ENCODE peak calls at places on chromosomes 13 and 19, in eight cellular contexts. M, L, T, A, Q, D, O and I are unnamed samples.

GRCh38 chr13:37492741-37493514 is 105.6 kb downstream of the POSTN start:
- DNase-seq in M (no peak), L (no peak), T (no peak), A (no peak), Q (no peak), D (no peak), O (no peak), I (no peak)

GRCh38 chr19:45994456-45994988 is 745 bp upstream of the CCDC61 start:
- DNase-seq in M (no peak), L (no peak), T (no peak), A (no peak), Q (no peak), D (no peak), O (no peak), I (no peak)

GRCh38 chr13:85313761-85314503 is 485.3 kb downstream of the SLITRK6 start:
- DNase-seq in M (no peak), L (no peak), T (no peak), A (no peak), Q (no peak), D (no peak), O (no peak), I (peak)

GRCh38 chr19:4051175-4052101 is 15.3 kb downstream of the ZBTB7A start:
- DNase-seq in M (peak), L (no peak), T (no peak), A (no peak), Q (no peak), D (no peak), O (peak), I (no peak)

GRCh38 chr19:43300206-43300605 is 30.9 kb upstream of the PSG9 start:
- DNase-seq in M (no peak), L (no peak), T (no peak), A (no peak), Q (no peak), D (no peak), O (no peak), I (no peak)

GRCh38 chr19:18021121-18021755 is 13.3 kb downstream of the ARRDC2 start:
- DNase-seq in M (peak), L (peak), T (peak), A (peak), Q (no peak), D (peak), O (peak), I (peak)

GRCh38 chr13:32347651-32348050 is 32.3 kb downstream of the BRCA2 start:
- DNase-seq in M (no peak), L (no peak), T (no peak), A (no peak), Q (no peak), D (no peak), O (no peak), I (no peak)

GRCh38 chr19:33468361-33469170 is 53.0 kb downstream of the PEPD start:
- DNase-seq in M (no peak), L (no peak), T (no peak), A (no peak), Q (no peak), D (no peak), O (peak), I (no peak)

DNA sequence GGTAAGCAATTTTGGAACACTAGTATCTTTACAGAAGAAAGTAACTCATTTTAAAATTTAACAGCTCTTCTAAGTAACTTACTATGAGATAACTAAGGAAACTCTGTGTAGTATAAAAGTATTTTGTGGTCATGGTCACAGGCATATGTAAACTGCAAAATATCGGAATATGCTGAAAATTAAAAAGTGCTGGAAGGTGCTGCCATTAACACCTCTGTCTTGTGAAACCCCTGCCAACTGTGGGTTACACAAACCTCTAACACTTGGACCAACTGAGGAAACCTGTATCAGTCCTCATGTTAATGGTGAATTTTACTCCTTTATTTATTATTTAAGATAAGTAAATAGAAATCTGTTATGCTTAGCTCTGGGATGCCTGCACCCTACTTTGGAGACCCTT is 206.7 kb downstream of the LACC1 start:
- DNase-seq in M (no peak), L (no peak), T (no peak), A (no peak), Q (no peak), D (no peak), O (no peak), I (no peak)
- TF ChIP-seq POLR2A in M (no peak), L (no peak), T (no peak), A (no peak), Q (no peak), D (no peak), O (no peak), I (no peak)

DNA sequence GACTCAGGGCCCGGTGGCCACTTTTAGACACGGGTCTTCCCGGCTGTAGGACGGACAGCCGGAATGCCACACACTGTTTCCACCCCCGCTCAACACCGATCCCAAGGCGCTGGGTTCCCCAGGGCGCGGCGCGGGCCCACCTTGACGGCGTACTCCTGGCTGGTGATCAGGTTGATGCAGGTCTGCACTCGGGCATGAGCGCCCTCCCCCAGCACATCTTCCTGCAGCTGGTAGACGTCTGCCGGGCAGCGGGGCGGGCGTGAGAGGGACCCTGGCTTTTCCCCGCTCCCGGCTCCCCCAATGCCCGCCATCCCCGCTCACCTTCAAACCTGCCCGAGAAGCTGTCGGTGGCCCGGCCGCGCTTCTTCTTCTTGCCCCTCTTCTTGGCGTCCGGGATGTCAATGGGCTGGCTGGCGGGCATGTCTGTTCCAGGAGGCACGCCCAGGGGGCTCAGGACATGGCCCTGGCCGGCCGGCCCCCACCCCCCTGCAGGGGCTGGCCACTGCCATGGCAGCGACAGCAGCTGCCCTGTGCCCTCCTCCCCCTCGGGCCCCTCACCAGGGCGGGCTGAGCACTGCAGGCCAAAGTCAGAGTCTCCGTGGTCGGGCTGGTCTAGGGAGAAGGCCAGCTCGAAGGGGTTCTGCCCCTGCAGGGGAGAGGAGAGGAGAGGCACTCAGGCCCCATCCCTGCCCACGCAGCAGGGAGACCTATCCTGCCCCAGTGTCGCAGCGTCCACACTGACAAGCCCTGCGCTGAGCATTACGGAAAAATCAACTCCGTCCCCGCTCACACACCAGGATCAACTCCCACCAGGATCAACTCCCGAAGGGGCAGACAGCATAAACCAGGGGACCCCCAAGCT is 4.8 kb downstream of the MKNK2 start:
- DNase-seq in M (no peak), L (no peak), T (no peak), A (no peak), Q (no peak), D (no peak), O (no peak), I (no peak)
- TF ChIP-seq POLR2A in M (no peak), L (no peak), T (no peak), A (no peak), Q (no peak), D (no peak), O (no peak), I (no peak)

GRCh38 chr19:55643003-55643732 is at the start of gene ZNF581:
- DNase-seq in M (peak), L (peak), T (peak), A (peak), Q (peak), D (peak), O (peak), I (peak)
- TF ChIP-seq POLR2A in M (peak), L (peak), T (no peak), A (no peak), Q (peak), D (no peak), O (no peak), I (peak)

DNA sequence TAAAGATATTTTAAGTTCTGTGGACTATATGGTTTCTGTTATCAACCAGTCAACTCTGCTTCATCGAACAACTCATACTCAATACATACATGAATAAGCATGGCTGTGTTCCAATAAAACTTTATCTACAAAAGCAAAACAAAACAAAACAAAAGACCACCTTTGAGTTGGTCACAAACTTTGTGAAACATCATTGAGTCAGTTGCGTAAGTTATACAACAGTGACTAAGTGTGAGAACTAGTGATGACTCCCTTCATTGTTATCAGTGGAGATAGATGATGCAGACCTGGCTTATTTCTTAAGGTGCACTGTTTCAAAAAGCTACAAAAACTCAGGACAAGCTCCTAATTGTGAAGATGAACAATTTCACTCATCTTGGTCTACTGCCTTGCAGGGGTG is 14.5 kb upstream of the KLK4 start:
- DNase-seq in M (no peak), L (no peak), T (no peak), A (no peak), Q (no peak), D (no peak), O (no peak), I (no peak)
- TF ChIP-seq POLR2A in M (no peak), L (no peak), T (no peak), A (no peak), Q (no peak), D (no peak), O (no peak), I (no peak)

DNA sequence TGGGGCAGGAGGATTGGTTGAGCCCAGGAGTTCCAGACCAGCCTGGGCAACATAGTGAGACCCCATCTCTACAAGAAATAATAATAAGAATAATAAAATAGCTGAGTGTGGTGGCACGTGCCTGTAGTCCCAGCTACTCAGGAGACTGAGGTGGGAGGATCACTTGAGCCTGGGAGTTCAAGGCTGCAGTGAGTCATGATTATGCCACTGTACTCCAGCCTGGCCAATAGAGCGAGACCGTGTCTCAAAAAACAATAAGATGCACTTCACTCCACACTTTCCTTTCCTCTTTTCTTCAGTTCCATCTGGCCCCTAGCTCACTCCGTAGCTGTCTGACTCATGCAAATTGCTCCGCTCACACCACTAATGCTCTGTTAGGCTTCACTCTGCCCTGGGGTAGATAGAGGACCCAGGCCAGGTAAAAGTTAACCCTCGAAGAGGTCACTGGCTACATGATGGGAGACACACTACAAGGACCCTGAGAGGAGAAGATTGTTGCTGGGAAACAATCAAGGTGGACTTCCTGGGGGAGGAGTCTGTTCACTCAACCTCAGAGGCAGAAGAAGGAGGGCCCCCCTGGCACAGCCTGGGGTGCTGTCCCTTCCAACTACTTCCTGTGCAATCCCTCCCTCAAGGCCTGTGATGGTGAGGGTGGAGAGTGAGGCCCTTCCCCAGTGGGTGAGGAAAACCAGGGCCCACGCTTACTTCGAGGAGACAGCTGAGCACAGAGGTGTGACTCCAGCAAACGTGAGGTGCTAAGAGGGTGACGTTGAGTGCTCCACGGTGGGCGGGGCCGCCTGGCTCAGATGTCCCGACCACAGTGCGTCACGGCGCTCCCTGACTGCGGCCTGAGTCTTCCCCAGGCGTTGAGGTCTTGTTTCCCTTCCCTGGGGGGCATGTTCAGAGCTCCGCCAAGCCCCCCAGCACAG is 8.8 kb upstream of the TNFSF9 start:
- DNase-seq in M (peak), L (peak), T (no peak), A (no peak), Q (no peak), D (peak), O (peak), I (no peak)
- TF ChIP-seq POLR2A in M (no peak), L (no peak), T (no peak), A (no peak), Q (peak), D (no peak), O (peak), I (no peak)